ENCODE peak calls at places on chromosomes 6 and 20, in seven cellular contexts. One of them, this sample, is unnamed. For H3K27me3, the result is how much of the 10 kb centered on the place peaks cover.

GRCh38 chr6:108838101-108838717 is 10.0 kb upstream of the ARMC2 start:
- DNase-seq in tibial nerve: no peak
- DNase-seq in transverse colon: no peak
- DNase-seq in heart left ventricle: no peak
- DNase-seq in spleen: peak
- DNase-seq in IMR-90: peak
- DNase-seq in Peyer's patch: no peak
- DNase-seq in this sample: peak

GRCh38 chr20:60191014-60191413 is 232.8 kb downstream of the CDH26 start:
- DNase-seq in tibial nerve: no peak
- DNase-seq in transverse colon: no peak
- DNase-seq in heart left ventricle: no peak
- DNase-seq in spleen: no peak
- DNase-seq in IMR-90: no peak
- DNase-seq in Peyer's patch: no peak
- DNase-seq in this sample: no peak

GRCh38 chr6:98832282-98833100 is 1.9 kb upstream of the POU3F2 start:
- DNase-seq in tibial nerve: no peak
- DNase-seq in transverse colon: no peak
- DNase-seq in heart left ventricle: no peak
- DNase-seq in spleen: peak
- DNase-seq in IMR-90: peak
- DNase-seq in Peyer's patch: no peak
- DNase-seq in this sample: peak

GRCh38 chr20:10263385-10264165 is 44.9 kb downstream of the SNAP25 start:
- DNase-seq in tibial nerve: no peak
- DNase-seq in transverse colon: no peak
- DNase-seq in heart left ventricle: no peak
- DNase-seq in spleen: no peak
- DNase-seq in IMR-90: peak
- DNase-seq in Peyer's patch: no peak
- DNase-seq in this sample: no peak

GRCh38 chr6:162369091-162369490 is 358.5 kb downstream of the PRKN start:
- DNase-seq in tibial nerve: no peak
- DNase-seq in transverse colon: no peak
- DNase-seq in heart left ventricle: no peak
- DNase-seq in spleen: no peak
- DNase-seq in IMR-90: no peak
- DNase-seq in Peyer's patch: no peak
- DNase-seq in this sample: no peak

GRCh38 chr6:108771421-108771820 is 76.8 kb upstream of the ARMC2 start:
- DNase-seq in tibial nerve: no peak
- DNase-seq in transverse colon: no peak
- DNase-seq in heart left ventricle: peak
- DNase-seq in spleen: no peak
- DNase-seq in IMR-90: no peak
- DNase-seq in Peyer's patch: no peak
- DNase-seq in this sample: no peak

GRCh38 chr6:10465633-10466499 is 51.0 kb upstream of the TFAP2A start:
- DNase-seq in tibial nerve: no peak
- DNase-seq in transverse colon: no peak
- DNase-seq in heart left ventricle: no peak
- DNase-seq in spleen: no peak
- DNase-seq in IMR-90: peak
- DNase-seq in Peyer's patch: no peak
- DNase-seq in this sample: peak

GRCh38 chr6:24761851-24762250 is 12.9 kb upstream of the GMNN start:
- DNase-seq in tibial nerve: no peak
- DNase-seq in transverse colon: no peak
- DNase-seq in heart left ventricle: no peak
- DNase-seq in spleen: no peak
- DNase-seq in IMR-90: no peak
- DNase-seq in Peyer's patch: no peak
- DNase-seq in this sample: no peak

GRCh38 chr6:17932362-17932852 is 55.0 kb downstream of the KIF13A start:
- DNase-seq in tibial nerve: no peak
- DNase-seq in transverse colon: no peak
- DNase-seq in heart left ventricle: peak
- DNase-seq in spleen: no peak
- DNase-seq in IMR-90: peak
- DNase-seq in Peyer's patch: no peak
- DNase-seq in this sample: no peak

GRCh38 chr6:154852700-154853099 is 119.5 kb downstream of the SCAF8 start:
- DNase-seq in tibial nerve: no peak
- DNase-seq in transverse colon: no peak
- DNase-seq in heart left ventricle: no peak
- DNase-seq in spleen: no peak
- DNase-seq in IMR-90: peak
- DNase-seq in Peyer's patch: no peak
- DNase-seq in this sample: no peak

GRCh38 chr20:34892671-34893070 is 16.3 kb downstream of the ACSS2 start:
- DNase-seq in tibial nerve: no peak
- DNase-seq in transverse colon: no peak
- DNase-seq in heart left ventricle: no peak
- DNase-seq in spleen: no peak
- DNase-seq in IMR-90: no peak
- DNase-seq in Peyer's patch: no peak
- DNase-seq in this sample: no peak

GRCh38 chr6:125277838-125278237 is 23.9 kb downstream of the HDDC2 start:
- DNase-seq in tibial nerve: no peak
- DNase-seq in transverse colon: no peak
- DNase-seq in heart left ventricle: no peak
- DNase-seq in spleen: no peak
- DNase-seq in IMR-90: no peak
- DNase-seq in Peyer's patch: no peak
- DNase-seq in this sample: no peak

GRCh38 chr6:50818673-50819072 is at the start of gene TFAP2B:
- DNase-seq in tibial nerve: no peak
- DNase-seq in transverse colon: no peak
- DNase-seq in heart left ventricle: no peak
- DNase-seq in spleen: no peak
- DNase-seq in IMR-90: no peak
- DNase-seq in Peyer's patch: no peak
- DNase-seq in this sample: no peak
- H3K27me3 ChIP-seq in tibial nerve: under half
- H3K27me3 ChIP-seq in transverse colon: half or more
- H3K27me3 ChIP-seq in heart left ventricle: half or more
- H3K27me3 ChIP-seq in spleen: half or more
- H3K27me3 ChIP-seq in IMR-90: half or more
- H3K27me3 ChIP-seq in Peyer's patch: under half
- H3K27me3 ChIP-seq in this sample: under half

GRCh38 chr20:51848346-51848745 is 46.0 kb upstream of the SALL4 start:
- DNase-seq in tibial nerve: no peak
- DNase-seq in transverse colon: no peak
- DNase-seq in heart left ventricle: no peak
- DNase-seq in spleen: no peak
- DNase-seq in IMR-90: no peak
- DNase-seq in Peyer's patch: no peak
- DNase-seq in this sample: no peak
- TF ChIP-seq POLR2A in tibial nerve: no peak
- TF ChIP-seq POLR2A in transverse colon: no peak
- TF ChIP-seq POLR2A in heart left ventricle: no peak
- TF ChIP-seq POLR2A in spleen: no peak
- TF ChIP-seq POLR2A in IMR-90: no peak
- TF ChIP-seq POLR2A in Peyer's patch: no peak
- TF ChIP-seq POLR2A in this sample: no peak

DNA sequence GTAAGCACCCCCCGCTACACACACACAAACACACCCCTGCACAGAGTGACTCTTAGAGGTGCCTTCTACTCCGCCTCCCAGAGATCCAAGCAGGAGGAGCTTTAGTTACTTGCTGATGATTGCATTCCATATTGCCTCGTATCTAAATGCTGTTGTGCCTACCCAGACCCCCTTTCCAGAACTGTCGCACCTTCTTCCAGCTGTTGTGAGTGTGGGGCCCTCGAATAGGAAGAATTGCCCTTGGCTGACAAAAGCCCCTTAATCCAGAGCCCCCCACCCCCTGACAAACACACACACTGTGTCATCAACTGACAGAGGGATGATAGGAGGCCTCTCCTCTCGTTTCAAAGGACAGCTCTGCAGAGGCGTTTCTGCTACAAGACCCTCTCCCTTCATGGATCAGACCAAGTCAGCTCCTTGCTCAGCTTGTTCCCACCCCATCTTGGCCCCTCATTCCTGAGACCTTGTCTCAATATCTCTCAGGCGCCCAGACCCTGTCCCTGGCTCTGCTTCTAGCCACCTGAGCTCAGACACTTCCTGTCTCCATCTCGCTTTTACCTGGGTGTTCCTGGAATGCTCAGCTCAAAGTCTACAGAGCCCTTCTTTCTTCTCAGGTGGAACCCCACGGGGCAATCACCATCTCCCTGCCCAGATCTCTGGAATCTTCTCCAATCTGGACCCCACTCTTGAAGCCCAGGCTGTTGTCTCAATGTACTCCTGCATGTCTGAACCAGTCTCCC is 4.0 kb upstream of the VSX1 start:
- DNase-seq in tibial nerve: no peak
- DNase-seq in transverse colon: no peak
- DNase-seq in heart left ventricle: no peak
- DNase-seq in spleen: no peak
- DNase-seq in IMR-90: no peak
- DNase-seq in Peyer's patch: no peak
- DNase-seq in this sample: no peak
- H3K27me3 ChIP-seq in tibial nerve: under half
- H3K27me3 ChIP-seq in transverse colon: half or more
- H3K27me3 ChIP-seq in heart left ventricle: half or more
- H3K27me3 ChIP-seq in spleen: half or more
- H3K27me3 ChIP-seq in IMR-90: half or more
- H3K27me3 ChIP-seq in Peyer's patch: under half
- H3K27me3 ChIP-seq in this sample: under half

DNA sequence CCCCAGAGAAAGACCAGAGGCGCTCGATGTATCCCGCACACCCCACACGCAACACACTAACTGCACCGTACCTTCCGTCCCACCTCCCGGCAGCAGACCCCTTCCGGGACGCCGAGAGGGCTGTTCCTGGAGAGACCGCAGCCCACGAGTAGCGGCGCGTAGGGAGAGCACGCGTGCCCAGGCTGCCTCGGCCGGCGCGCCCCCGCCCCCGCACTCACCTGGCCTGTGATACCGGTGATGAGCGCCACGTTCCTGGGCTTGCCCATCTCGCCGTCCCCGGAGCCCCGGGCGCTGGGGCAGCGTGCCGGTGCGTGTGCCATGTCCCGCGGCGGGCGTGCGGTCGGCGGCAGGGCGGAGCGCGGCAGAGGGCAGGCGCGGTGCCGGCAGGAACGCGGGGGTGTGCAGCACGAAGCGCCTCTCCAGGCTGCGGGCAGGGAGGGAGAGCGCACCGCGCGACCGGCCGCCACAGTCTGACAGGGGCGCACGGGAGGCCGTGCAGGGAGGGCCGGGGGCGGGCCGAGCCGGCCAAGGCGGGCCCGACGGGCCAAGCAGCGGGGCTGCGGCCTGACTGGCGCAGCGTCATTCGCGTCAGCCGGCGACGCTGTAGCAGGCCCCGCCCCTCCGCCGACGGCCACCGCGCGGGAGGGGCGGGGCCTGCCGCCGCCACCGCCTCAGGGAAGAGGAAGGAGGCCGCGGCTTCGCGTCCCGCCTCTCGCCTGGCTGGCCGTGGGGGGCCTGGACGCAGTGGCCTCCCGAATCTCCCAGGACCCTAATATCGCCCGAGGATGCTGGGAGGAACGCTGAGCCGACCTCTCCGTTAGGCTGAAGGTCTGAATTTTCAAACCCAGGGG is at the start of gene GMDS:
- DNase-seq in tibial nerve: peak
- DNase-seq in transverse colon: peak
- DNase-seq in heart left ventricle: peak
- DNase-seq in spleen: peak
- DNase-seq in IMR-90: peak
- DNase-seq in Peyer's patch: peak
- DNase-seq in this sample: peak
- TF ChIP-seq POLR2A in tibial nerve: peak
- TF ChIP-seq POLR2A in transverse colon: peak
- TF ChIP-seq POLR2A in heart left ventricle: peak
- TF ChIP-seq POLR2A in spleen: peak
- TF ChIP-seq POLR2A in IMR-90: peak
- TF ChIP-seq POLR2A in Peyer's patch: peak
- TF ChIP-seq POLR2A in this sample: peak

DNA sequence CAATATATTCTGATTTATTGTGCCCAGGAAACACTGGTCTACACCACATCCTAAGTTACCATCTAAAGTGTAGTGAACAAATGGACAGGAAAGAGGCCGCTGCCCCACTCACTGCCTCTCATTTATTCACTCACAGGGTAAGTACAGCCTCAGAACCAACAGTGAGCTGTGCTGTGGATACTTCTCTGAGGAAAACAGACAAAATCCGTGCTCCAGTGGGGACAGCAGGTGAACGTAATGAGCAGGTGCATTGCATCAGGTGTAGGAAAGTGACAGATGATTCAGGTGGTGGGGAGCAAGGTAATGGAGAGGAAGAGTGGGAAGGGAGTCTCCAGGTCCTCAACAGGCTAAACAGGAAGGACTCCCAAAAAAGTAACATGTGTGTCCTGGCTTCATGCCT is 8.4 kb upstream of the ULBP2 start:
- DNase-seq in tibial nerve: no peak
- DNase-seq in transverse colon: no peak
- DNase-seq in heart left ventricle: no peak
- DNase-seq in spleen: no peak
- DNase-seq in IMR-90: no peak
- DNase-seq in Peyer's patch: no peak
- DNase-seq in this sample: no peak
- H3K27me3 ChIP-seq in tibial nerve: under half
- H3K27me3 ChIP-seq in transverse colon: half or more
- H3K27me3 ChIP-seq in heart left ventricle: half or more
- H3K27me3 ChIP-seq in spleen: half or more
- H3K27me3 ChIP-seq in IMR-90: under half
- H3K27me3 ChIP-seq in Peyer's patch: under half
- H3K27me3 ChIP-seq in this sample: under half

GRCh38 chr6:90296346-90297123 is at the start of gene BACH2:
- DNase-seq in tibial nerve: peak
- DNase-seq in transverse colon: peak
- DNase-seq in heart left ventricle: peak
- DNase-seq in spleen: peak
- DNase-seq in IMR-90: peak
- DNase-seq in Peyer's patch: peak
- DNase-seq in this sample: peak
- TF ChIP-seq POLR2A in tibial nerve: peak
- TF ChIP-seq POLR2A in transverse colon: peak
- TF ChIP-seq POLR2A in heart left ventricle: no peak
- TF ChIP-seq POLR2A in spleen: peak
- TF ChIP-seq POLR2A in IMR-90: peak
- TF ChIP-seq POLR2A in Peyer's patch: peak
- TF ChIP-seq POLR2A in this sample: peak

GRCh38 chr6:33010356-33010755 is 965 bp upstream of the HLA-DOA start:
- DNase-seq in tibial nerve: no peak
- DNase-seq in transverse colon: no peak
- DNase-seq in heart left ventricle: no peak
- DNase-seq in spleen: no peak
- DNase-seq in IMR-90: no peak
- DNase-seq in Peyer's patch: no peak
- DNase-seq in this sample: no peak
- H3K27me3 ChIP-seq in tibial nerve: under half
- H3K27me3 ChIP-seq in transverse colon: under half
- H3K27me3 ChIP-seq in heart left ventricle: under half
- H3K27me3 ChIP-seq in spleen: under half
- H3K27me3 ChIP-seq in IMR-90: half or more
- H3K27me3 ChIP-seq in Peyer's patch: under half
- H3K27me3 ChIP-seq in this sample: under half

This sample was measured in thyroid gland.